ENCODE peak calls at places on chromosome 18, in four cellular contexts. One of them, this sample, is unnamed.

GRCh38 chr18:49447810-49448745 is 12.4 kb downstream of the DYM start:
- DNase-seq in RCC 7860: peak
- DNase-seq in lower lobe of right lung: no peak
- DNase-seq in stimulated activated CD4-positive, alpha-beta T cell treated with anti-CD3 and anti-CD28 coated beads, Interleukin-15, amount 100 ng/mL, for 24 hours: peak
- DNase-seq in this sample: peak

GRCh38 chr18:48325115-48325670 is 84.0 kb downstream of the ZBTB7C start:
- DNase-seq in RCC 7860: no peak
- DNase-seq in lower lobe of right lung: no peak
- DNase-seq in stimulated activated CD4-positive, alpha-beta T cell treated with anti-CD3 and anti-CD28 coated beads, Interleukin-15, amount 100 ng/mL, for 24 hours: no peak
- DNase-seq in this sample: no peak

GRCh38 chr18:48521723-48522122 is 17.1 kb upstream of the CTIF start:
- DNase-seq in RCC 7860: no peak
- DNase-seq in lower lobe of right lung: no peak
- DNase-seq in stimulated activated CD4-positive, alpha-beta T cell treated with anti-CD3 and anti-CD28 coated beads, Interleukin-15, amount 100 ng/mL, for 24 hours: no peak
- DNase-seq in this sample: no peak

GRCh38 chr18:48490641-48491040 is 48.2 kb upstream of the CTIF start:
- DNase-seq in RCC 7860: no peak
- DNase-seq in lower lobe of right lung: no peak
- DNase-seq in stimulated activated CD4-positive, alpha-beta T cell treated with anti-CD3 and anti-CD28 coated beads, Interleukin-15, amount 100 ng/mL, for 24 hours: no peak
- DNase-seq in this sample: no peak

GRCh38 chr18:10927290-10927979 is 221.9 kb downstream of the PIEZO2 start:
- DNase-seq in RCC 7860: peak
- DNase-seq in lower lobe of right lung: no peak
- DNase-seq in stimulated activated CD4-positive, alpha-beta T cell treated with anti-CD3 and anti-CD28 coated beads, Interleukin-15, amount 100 ng/mL, for 24 hours: no peak
- DNase-seq in this sample: no peak

GRCh38 chr18:30183766-30184165 is 858.8 kb downstream of the DSC3 start:
- DNase-seq in RCC 7860: no peak
- DNase-seq in lower lobe of right lung: no peak
- DNase-seq in stimulated activated CD4-positive, alpha-beta T cell treated with anti-CD3 and anti-CD28 coated beads, Interleukin-15, amount 100 ng/mL, for 24 hours: no peak
- DNase-seq in this sample: no peak

GRCh38 chr18:63970803-63971191 is 916 bp downstream of the SERPINB8 start:
- DNase-seq in RCC 7860: no peak
- DNase-seq in lower lobe of right lung: peak
- DNase-seq in stimulated activated CD4-positive, alpha-beta T cell treated with anti-CD3 and anti-CD28 coated beads, Interleukin-15, amount 100 ng/mL, for 24 hours: no peak
- DNase-seq in this sample: no peak

GRCh38 chr18:41320090-41320489 is 634.9 kb upstream of the PIK3C3 start:
- DNase-seq in RCC 7860: no peak
- DNase-seq in lower lobe of right lung: no peak
- DNase-seq in stimulated activated CD4-positive, alpha-beta T cell treated with anti-CD3 and anti-CD28 coated beads, Interleukin-15, amount 100 ng/mL, for 24 hours: no peak
- DNase-seq in this sample: no peak

GRCh38 chr18:3923750-3924149 is 473.8 kb downstream of the TGIF1 start:
- DNase-seq in RCC 7860: peak
- DNase-seq in lower lobe of right lung: no peak
- DNase-seq in stimulated activated CD4-positive, alpha-beta T cell treated with anti-CD3 and anti-CD28 coated beads, Interleukin-15, amount 100 ng/mL, for 24 hours: no peak
- DNase-seq in this sample: no peak

GRCh38 chr18:59681521-59682004 is 15.7 kb downstream of the CCBE1 start:
- DNase-seq in RCC 7860: no peak
- DNase-seq in lower lobe of right lung: no peak
- DNase-seq in stimulated activated CD4-positive, alpha-beta T cell treated with anti-CD3 and anti-CD28 coated beads, Interleukin-15, amount 100 ng/mL, for 24 hours: no peak
- DNase-seq in this sample: no peak

GRCh38 chr18:36530676-36531405 is 233.3 kb downstream of the FHOD3 start:
- DNase-seq in RCC 7860: no peak
- DNase-seq in lower lobe of right lung: no peak
- DNase-seq in stimulated activated CD4-positive, alpha-beta T cell treated with anti-CD3 and anti-CD28 coated beads, Interleukin-15, amount 100 ng/mL, for 24 hours: no peak
- DNase-seq in this sample: no peak

GRCh38 chr18:7158201-7158600 is 40.6 kb upstream of the LAMA1 start:
- DNase-seq in RCC 7860: peak
- DNase-seq in lower lobe of right lung: no peak
- DNase-seq in stimulated activated CD4-positive, alpha-beta T cell treated with anti-CD3 and anti-CD28 coated beads, Interleukin-15, amount 100 ng/mL, for 24 hours: no peak
- DNase-seq in this sample: no peak

GRCh38 chr18:39184176-39184575 is 1618.6 kb upstream of the CELF4 start:
- DNase-seq in RCC 7860: no peak
- DNase-seq in lower lobe of right lung: no peak
- DNase-seq in stimulated activated CD4-positive, alpha-beta T cell treated with anti-CD3 and anti-CD28 coated beads, Interleukin-15, amount 100 ng/mL, for 24 hours: no peak
- DNase-seq in this sample: no peak

GRCh38 chr18:26405190-26405781 is 143.1 kb downstream of the KCTD1 start:
- DNase-seq in RCC 7860: peak
- DNase-seq in lower lobe of right lung: no peak
- DNase-seq in stimulated activated CD4-positive, alpha-beta T cell treated with anti-CD3 and anti-CD28 coated beads, Interleukin-15, amount 100 ng/mL, for 24 hours: peak
- DNase-seq in this sample: no peak

GRCh38 chr18:77086656-77087390 is 45.8 kb downstream of the MBP start:
- DNase-seq in RCC 7860: no peak
- DNase-seq in lower lobe of right lung: no peak
- DNase-seq in stimulated activated CD4-positive, alpha-beta T cell treated with anti-CD3 and anti-CD28 coated beads, Interleukin-15, amount 100 ng/mL, for 24 hours: no peak
- DNase-seq in this sample: no peak

GRCh38 chr18:65610939-65611338 is 139.9 kb upstream of the CDH7 start:
- DNase-seq in RCC 7860: no peak
- DNase-seq in lower lobe of right lung: no peak
- DNase-seq in stimulated activated CD4-positive, alpha-beta T cell treated with anti-CD3 and anti-CD28 coated beads, Interleukin-15, amount 100 ng/mL, for 24 hours: no peak
- DNase-seq in this sample: no peak

GRCh38 chr18:48779462-48779861 is 171.3 kb downstream of the SMAD7 start:
- DNase-seq in RCC 7860: no peak
- DNase-seq in lower lobe of right lung: peak
- DNase-seq in stimulated activated CD4-positive, alpha-beta T cell treated with anti-CD3 and anti-CD28 coated beads, Interleukin-15, amount 100 ng/mL, for 24 hours: no peak
- DNase-seq in this sample: no peak

GRCh38 chr18:45626330-45627203 is 11.3 kb downstream of the SLC14A2 start:
- DNase-seq in RCC 7860: peak
- DNase-seq in lower lobe of right lung: no peak
- DNase-seq in stimulated activated CD4-positive, alpha-beta T cell treated with anti-CD3 and anti-CD28 coated beads, Interleukin-15, amount 100 ng/mL, for 24 hours: no peak
- DNase-seq in this sample: no peak

GRCh38 chr18:13366131-13366530 is 147.6 kb downstream of the LDLRAD4 start:
- DNase-seq in RCC 7860: no peak
- DNase-seq in lower lobe of right lung: no peak
- DNase-seq in stimulated activated CD4-positive, alpha-beta T cell treated with anti-CD3 and anti-CD28 coated beads, Interleukin-15, amount 100 ng/mL, for 24 hours: no peak
- DNase-seq in this sample: no peak

GRCh38 chr18:77340815-77341214 is 91.2 kb downstream of the GALR1 start:
- DNase-seq in RCC 7860: no peak
- DNase-seq in lower lobe of right lung: no peak
- DNase-seq in stimulated activated CD4-positive, alpha-beta T cell treated with anti-CD3 and anti-CD28 coated beads, Interleukin-15, amount 100 ng/mL, for 24 hours: no peak
- DNase-seq in this sample: no peak

GRCh38 chr18:77346446-77346845 is 96.8 kb downstream of the GALR1 start:
- DNase-seq in RCC 7860: no peak
- DNase-seq in lower lobe of right lung: no peak
- DNase-seq in stimulated activated CD4-positive, alpha-beta T cell treated with anti-CD3 and anti-CD28 coated beads, Interleukin-15, amount 100 ng/mL, for 24 hours: no peak
- DNase-seq in this sample: no peak

GRCh38 chr18:42340423-42341009 is 385.5 kb downstream of the PIK3C3 start:
- DNase-seq in RCC 7860: no peak
- DNase-seq in lower lobe of right lung: no peak
- DNase-seq in stimulated activated CD4-positive, alpha-beta T cell treated with anti-CD3 and anti-CD28 coated beads, Interleukin-15, amount 100 ng/mL, for 24 hours: no peak
- DNase-seq in this sample: no peak

GRCh38 chr18:66495844-66496243 is 108.0 kb downstream of the CDH19 start:
- DNase-seq in RCC 7860: no peak
- DNase-seq in lower lobe of right lung: peak
- DNase-seq in stimulated activated CD4-positive, alpha-beta T cell treated with anti-CD3 and anti-CD28 coated beads, Interleukin-15, amount 100 ng/mL, for 24 hours: peak
- DNase-seq in this sample: no peak

GRCh38 chr18:3692691-3693090 is 242.7 kb downstream of the TGIF1 start:
- DNase-seq in RCC 7860: no peak
- DNase-seq in lower lobe of right lung: no peak
- DNase-seq in stimulated activated CD4-positive, alpha-beta T cell treated with anti-CD3 and anti-CD28 coated beads, Interleukin-15, amount 100 ng/mL, for 24 hours: no peak
- DNase-seq in this sample: no peak

GRCh38 chr18:34543356-34543755 is 166.7 kb upstream of the DTNA start:
- DNase-seq in RCC 7860: no peak
- DNase-seq in lower lobe of right lung: no peak
- DNase-seq in stimulated activated CD4-positive, alpha-beta T cell treated with anti-CD3 and anti-CD28 coated beads, Interleukin-15, amount 100 ng/mL, for 24 hours: no peak
- DNase-seq in this sample: no peak

GRCh38 chr18:845152-845819 is 33.2 kb upstream of the YES1 start:
- DNase-seq in RCC 7860: no peak
- DNase-seq in lower lobe of right lung: no peak
- DNase-seq in stimulated activated CD4-positive, alpha-beta T cell treated with anti-CD3 and anti-CD28 coated beads, Interleukin-15, amount 100 ng/mL, for 24 hours: no peak
- DNase-seq in this sample: no peak

GRCh38 chr18:58792086-58792485 is 72.6 kb upstream of the ZNF532 start:
- DNase-seq in RCC 7860: no peak
- DNase-seq in lower lobe of right lung: no peak
- DNase-seq in stimulated activated CD4-positive, alpha-beta T cell treated with anti-CD3 and anti-CD28 coated beads, Interleukin-15, amount 100 ng/mL, for 24 hours: no peak
- DNase-seq in this sample: no peak

GRCh38 chr18:32724071-32724696 is 48.6 kb downstream of the KLHL14 start:
- DNase-seq in RCC 7860: no peak
- DNase-seq in lower lobe of right lung: no peak
- DNase-seq in stimulated activated CD4-positive, alpha-beta T cell treated with anti-CD3 and anti-CD28 coated beads, Interleukin-15, amount 100 ng/mL, for 24 hours: no peak
- DNase-seq in this sample: no peak

GRCh38 chr18:77899972-77900754 is 650.5 kb downstream of the GALR1 start:
- DNase-seq in RCC 7860: no peak
- DNase-seq in lower lobe of right lung: no peak
- DNase-seq in stimulated activated CD4-positive, alpha-beta T cell treated with anti-CD3 and anti-CD28 coated beads, Interleukin-15, amount 100 ng/mL, for 24 hours: peak
- DNase-seq in this sample: peak

GRCh38 chr18:29496276-29496675 is 1319.3 kb upstream of the CDH2 start:
- DNase-seq in RCC 7860: no peak
- DNase-seq in lower lobe of right lung: no peak
- DNase-seq in stimulated activated CD4-positive, alpha-beta T cell treated with anti-CD3 and anti-CD28 coated beads, Interleukin-15, amount 100 ng/mL, for 24 hours: no peak
- DNase-seq in this sample: no peak

GRCh38 chr18:12309683-12310198 is 1.7 kb downstream of the TUBB6 start:
- DNase-seq in RCC 7860: no peak
- DNase-seq in lower lobe of right lung: no peak
- DNase-seq in stimulated activated CD4-positive, alpha-beta T cell treated with anti-CD3 and anti-CD28 coated beads, Interleukin-15, amount 100 ng/mL, for 24 hours: no peak
- DNase-seq in this sample: no peak

GRCh38 chr18:79588131-79588635 is 91.4 kb upstream of the CTDP1 start:
- DNase-seq in RCC 7860: no peak
- DNase-seq in lower lobe of right lung: peak
- DNase-seq in stimulated activated CD4-positive, alpha-beta T cell treated with anti-CD3 and anti-CD28 coated beads, Interleukin-15, amount 100 ng/mL, for 24 hours: no peak
- DNase-seq in this sample: no peak

GRCh38 chr18:22846088-22846683 is 86.9 kb upstream of the RBBP8 start:
- DNase-seq in RCC 7860: no peak
- DNase-seq in lower lobe of right lung: no peak
- DNase-seq in stimulated activated CD4-positive, alpha-beta T cell treated with anti-CD3 and anti-CD28 coated beads, Interleukin-15, amount 100 ng/mL, for 24 hours: no peak
- DNase-seq in this sample: no peak

This sample was measured in activated CD8-positive, alpha-beta T cell treated with anti-CD3 and anti-CD28 coated beads, Interleukin-2, amount 10 ng/mL, durations not matched to agents 7 days and 5 days.